ENCODE peak calls at places on chromosomes 3 and 15, in ten cellular contexts. B is stimulated activated naive CD8-positive, alpha-beta T cell treated with anti-CD3 and anti-CD28 coated beads, Interleukin-15, amount 100 ng/mL, for 72 hours; U is IMR-90; V is effector memory CD8-positive, alpha-beta T cell; F is HCT116; N is SK-N-SH treated with all-trans-retinoic acid at 6 μM for 48 hours; C is memory B cell; T is omental fat pad; Y is left colon; E is T-cell. I is an unnamed sample.

GRCh38 chr15:98561169-98561941 is 87.0 kb upstream of the IGF1R start:
- ATAC-seq in U (no peak), E (no peak), F (no peak), C (no peak), T (no peak), Y (no peak), V (no peak), N (no peak), B (no peak), I (no peak)

GRCh38 chr15:91050128-91050455 is 27.7 kb upstream of the VPS33B start:
- ATAC-seq in N (peak), F (peak), T (no peak), B (peak), C (no peak), V (no peak), Y (peak), U (peak), E (no peak), I (no peak)

GRCh38 chr15:41559489-41560177 is 621 bp downstream of the TYRO3 start:
- ATAC-seq in N (no peak), F (peak), U (peak), Y (peak), B (no peak), T (no peak), V (no peak), C (no peak), E (no peak), I (peak)

GRCh38 chr3:43629254-43629653 is 7.4 kb upstream of the ANO10 start:
- ATAC-seq in B (peak), F (no peak), Y (no peak), U (peak), N (no peak), C (no peak), E (no peak), T (no peak), V (no peak), I (no peak)

GRCh38 chr3:124784686-124785382 is 54.6 kb downstream of the UMPS start:
- ATAC-seq in B (peak), U (no peak), T (no peak), E (no peak), N (no peak), F (no peak), C (no peak), V (no peak), Y (no peak), I (no peak)

GRCh38 chr15:58521293-58521991 is 89.7 kb downstream of the LIPC start:
- ATAC-seq in N (peak), F (peak), C (no peak), V (no peak), T (peak), E (no peak), U (peak), B (no peak), Y (peak), I (peak)

GRCh38 chr3:87626471-87626995 is 350.1 kb upstream of the POU1F1 start:
- ATAC-seq in B (no peak), T (no peak), F (no peak), V (no peak), N (no peak), U (no peak), E (no peak), Y (no peak), C (no peak), I (no peak)

GRCh38 chr3:125959317-125960065 is 9.5 kb upstream of the ROPN1B start:
- ATAC-seq in U (no peak), F (no peak), E (no peak), C (no peak), B (no peak), T (no peak), Y (no peak), N (no peak), V (no peak), I (no peak)

GRCh38 chr15:91320106-91320505 is 220.0 kb downstream of the SV2B start:
- ATAC-seq in C (no peak), Y (no peak), U (no peak), V (no peak), N (no peak), E (peak), T (no peak), B (peak), F (no peak), I (no peak)

GRCh38 chr15:40939909-40940801 is 11.0 kb downstream of the DLL4 start:
- ATAC-seq in V (peak), U (no peak), N (no peak), C (peak), E (no peak), B (no peak), Y (no peak), F (no peak), T (no peak), I (no peak)

I was measured in gastroesophageal sphincter.